ENCODE peak calls at places on chromosomes 7 and 10, in four cellular contexts. Z, X, E and V are unnamed samples.
A peak's percentile ranks its signal among the peaks of the same experiment; 100 is the strongest.

GRCh38 chr10:76764177-76764576 is 873.4 kb downstream of the KCNMA1 start:
- DNase-seq in Z (no peak), X (no peak), E (no peak), V (no peak)

GRCh38 chr10:133218891-133219290 is 11.1 kb upstream of the UTF1 start:
- DNase-seq in Z (no peak), X (no peak), E (no peak), V (no peak)

GRCh38 chr10:63576501-63576900 is 55.3 kb downstream of the REEP3 start:
- DNase-seq in Z (no peak), X (no peak), E (no peak), V (no peak)

GRCh38 chr7:140326116-140326928 is 72.0 kb downstream of the SLC37A3 start:
- DNase-seq in Z (peak; percentile 60), X (peak; percentile 76), E (peak; percentile 70), V (peak; percentile 66)

GRCh38 chr7:8190121-8190895 is 71.7 kb downstream of the ICA1 start:
- DNase-seq in Z (peak; percentile 53), X (no peak), E (peak; percentile 68), V (peak; percentile 55)

GRCh38 chr10:133614830-133615580 is 11.6 kb downstream of the FRG2B start:
- DNase-seq in Z (no peak), X (no peak), E (no peak), V (no peak)

GRCh38 chr7:143393267-143394041 is 12.3 kb downstream of the ZYX start:
- DNase-seq in Z (no peak), X (peak; percentile 23), E (no peak), V (no peak)

GRCh38 chr7:71364559-71364958 is 232.6 kb downstream of the GALNT17 start:
- DNase-seq in Z (no peak), X (no peak), E (no peak), V (no peak)

GRCh38 chr7:54932818-54933543 is 85.8 kb upstream of the EGFR start:
- DNase-seq in Z (peak; percentile 53), X (peak; percentile 81), E (no peak), V (no peak)

GRCh38 chr7:143426479-143427142 is 16.6 kb upstream of the TAS2R60 start:
- DNase-seq in Z (no peak), X (no peak), E (no peak), V (no peak)

GRCh38 chr7:23396222-23396621 is 74.1 kb downstream of the IGF2BP3 start:
- DNase-seq in Z (no peak), X (no peak), E (no peak), V (no peak)

GRCh38 chr10:105793071-105793470 is 1152.0 kb downstream of the SORCS3 start:
- DNase-seq in Z (peak; percentile 72), X (no peak), E (no peak), V (no peak)

GRCh38 chr7:2680256-2680655 is 7.7 kb upstream of the AMZ1 start:
- DNase-seq in Z (no peak), X (peak; percentile 19), E (no peak), V (no peak)

GRCh38 chr10:110901954-110902819 is 16.8 kb downstream of the BBIP1 start:
- DNase-seq in Z (peak; percentile 95), X (no peak), E (no peak), V (no peak)

GRCh38 chr7:98826811-98827231 is 43.0 kb downstream of the TMEM130 start:
- DNase-seq in Z (no peak), X (no peak), E (no peak), V (no peak)

GRCh38 chr10:68082815-68083395 is 7.8 kb upstream of the HERC4 start:
- DNase-seq in Z (peak; percentile 35), X (no peak), E (no peak), V (no peak)

GRCh38 chr10:89684604-89685003 is 16.8 kb upstream of the KIF20B start:
- DNase-seq in Z (peak; percentile 68), X (no peak), E (no peak), V (no peak)

GRCh38 chr10:62149621-62150020 is 119.0 kb downstream of the RTKN2 start:
- DNase-seq in Z (no peak), X (no peak), E (no peak), V (no peak)

GRCh38 chr10:29756476-29756875 is 121.7 kb upstream of the SVIL start:
- DNase-seq in Z (no peak), X (no peak), E (no peak), V (no peak)

GRCh38 chr7:36942558-36943354 is 218.5 kb upstream of the AOAH start:
- DNase-seq in Z (no peak), X (no peak), E (no peak), V (no peak)

GRCh38 chr10:28678687-28679457 is 1.6 kb downstream of the BAMBI start:
- DNase-seq in Z (no peak), X (no peak), E (no peak), V (no peak)

GRCh38 chr7:25727876-25728275 is 424.1 kb upstream of the NFE2L3 start:
- DNase-seq in Z (no peak), X (no peak), E (no peak), V (no peak)

GRCh38 chr7:110857106-110857505 is 233.8 kb upstream of the LRRN3 start:
- DNase-seq in Z (no peak), X (no peak), E (no peak), V (no peak)

GRCh38 chr10:116132716-116133420 is 140.1 kb downstream of the GFRA1 start:
- DNase-seq in Z (no peak), X (no peak), E (no peak), V (no peak)

GRCh38 chr7:36363515-36363914 is 26.1 kb upstream of the ANLN start:
- DNase-seq in Z (no peak), X (no peak), E (no peak), V (no peak)

GRCh38 chr10:42916974-42917373 is 134.4 kb downstream of the BMS1 start:
- DNase-seq in Z (no peak), X (no peak), E (no peak), V (no peak)

GRCh38 chr7:129786825-129787563 is 165.8 kb downstream of the UBE2H start:
- DNase-seq in Z (no peak), X (no peak), E (no peak), V (no peak)

GRCh38 chr7:18086165-18087030 is 58.8 kb upstream of the PRPS1L1 start:
- DNase-seq in Z (no peak), X (peak; percentile 28), E (peak; percentile 39), V (peak; percentile 10)

GRCh38 chr7:54846272-54846671 is 87.3 kb upstream of the SEC61G start:
- DNase-seq in Z (peak; percentile 65), X (no peak), E (no peak), V (no peak)

DNA sequence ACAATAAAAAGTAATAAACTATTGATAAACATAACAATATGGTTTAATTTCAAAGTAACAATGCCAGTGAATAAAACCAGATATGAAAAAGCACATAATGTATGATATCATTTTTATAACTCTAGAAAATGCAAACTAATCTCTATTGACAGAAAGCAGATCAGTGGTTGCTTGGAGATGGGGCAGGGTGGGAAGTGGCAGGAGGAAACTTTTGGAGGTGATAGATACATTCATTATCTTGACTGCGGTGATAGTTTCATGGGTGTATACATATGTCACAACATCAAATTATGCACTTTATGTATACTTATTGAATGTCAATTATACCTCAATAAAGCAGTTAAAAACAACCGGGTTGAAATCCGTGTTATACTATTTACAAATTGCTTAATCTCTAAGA is 16.0 kb upstream of the C1GALT1 start:
- DNase-seq in Z (no peak), X (no peak), E (no peak), V (no peak)
- TF ChIP-seq CTCF in Z (no peak), X (no peak), E (no peak), V (no peak)

GRCh38 chr10:8430321-8430720 is 375.8 kb downstream of the GATA3 start:
- DNase-seq in Z (no peak), X (no peak), E (no peak), V (no peak)

GRCh38 chr10:8420182-8420581 is 365.7 kb downstream of the GATA3 start:
- DNase-seq in Z (no peak), X (no peak), E (no peak), V (no peak)

GRCh38 chr10:8428654-8429053 is 374.2 kb downstream of the GATA3 start:
- DNase-seq in Z (no peak), X (no peak), E (no peak), V (no peak)

GRCh38 chr10:8424555-8425201 is 370.2 kb downstream of the GATA3 start:
- DNase-seq in Z (no peak), X (no peak), E (no peak), V (no peak)
- TF ChIP-seq CTCF in Z (no peak), X (no peak), E (no peak), V (no peak)

GRCh38 chr7:117659453-117660086 is 179.7 kb downstream of the CFTR start:
- DNase-seq in Z (no peak), X (no peak), E (no peak), V (no peak)

GRCh38 chr7:117656806-117657205 is 177.0 kb downstream of the CFTR start:
- DNase-seq in Z (no peak), X (no peak), E (no peak), V (no peak)

GRCh38 chr7:117665393-117665792 is 185.6 kb downstream of the CFTR start:
- DNase-seq in Z (no peak), X (no peak), E (no peak), V (no peak)

GRCh38 chr7:117664047-117664446 is 184.2 kb downstream of the CFTR start:
- DNase-seq in Z (no peak), X (no peak), E (no peak), V (no peak)

DNA sequence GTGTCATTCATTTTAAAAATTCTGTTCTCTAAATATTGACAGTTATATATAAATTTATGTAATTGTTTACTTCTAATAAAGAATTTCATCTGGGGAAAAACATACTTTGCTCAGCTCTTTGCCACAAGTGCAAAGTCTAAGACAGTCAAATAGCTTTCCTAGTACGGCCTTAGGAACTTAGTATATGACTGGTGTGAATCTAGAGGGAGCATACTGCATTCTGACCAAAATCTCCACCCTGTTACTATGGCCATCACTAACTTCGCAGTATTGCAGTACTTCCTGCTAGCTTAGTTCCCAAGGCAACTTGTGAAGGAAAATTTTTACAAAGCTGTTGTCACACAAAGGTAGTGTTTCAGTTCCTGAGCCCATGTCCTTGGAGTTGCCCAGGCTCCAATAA is 181.5 kb downstream of the CFTR start:
- DNase-seq in Z (no peak), X (no peak), E (no peak), V (no peak)
- TF ChIP-seq CTCF in Z (no peak), X (no peak), E (no peak), V (no peak)

GRCh38 chr10:3433131-3433530 is 260.5 kb upstream of the PITRM1 start:
- DNase-seq in Z (no peak), X (no peak), E (no peak), V (no peak)

GRCh38 chr10:3433988-3434387 is 261.4 kb upstream of the PITRM1 start:
- DNase-seq in Z (no peak), X (no peak), E (no peak), V (no peak)

GRCh38 chr10:3429651-3430050 is 257.1 kb upstream of the PITRM1 start:
- DNase-seq in Z (no peak), X (no peak), E (no peak), V (no peak)

GRCh38 chr10:3430501-3430900 is 257.9 kb upstream of the PITRM1 start:
- DNase-seq in Z (no peak), X (no peak), E (no peak), V (no peak)

GRCh38 chr10:3432089-3432488 is 259.5 kb upstream of the PITRM1 start:
- DNase-seq in Z (no peak), X (no peak), E (no peak), V (no peak)
- TF ChIP-seq CTCF in Z (no peak), X (no peak), E (no peak), V (no peak)

DNA sequence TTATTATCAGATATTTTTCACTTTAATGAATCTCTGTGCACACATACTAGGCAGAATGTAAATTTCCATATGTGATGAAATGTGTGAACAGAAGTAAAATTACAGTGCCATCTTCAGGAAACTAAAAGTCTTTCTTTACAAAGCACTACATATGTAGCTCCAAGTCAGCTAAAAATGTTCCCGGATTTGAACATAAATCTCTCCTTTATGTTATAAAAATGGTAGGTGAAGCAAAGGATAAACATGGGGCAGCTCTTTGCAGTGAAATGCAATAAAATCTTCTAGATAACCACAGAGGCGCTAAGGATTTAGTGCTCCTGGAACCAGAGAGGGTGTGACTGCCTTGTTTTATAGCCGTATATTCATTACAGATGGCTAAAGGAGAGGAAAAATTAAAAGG is 104.9 kb upstream of the C7orf33 start:
- DNase-seq in Z (peak; percentile 36), X (no peak), E (no peak), V (no peak)
- TF ChIP-seq CTCF in Z (peak; percentile 8), X (no peak), E (no peak), V (no peak)